ENCODE peak calls at places on chromosome 13, in five cellular contexts. C is progenitor cell of endocrine pancreas, U is activated B cell treated with CpG ODN at 0.5 μM for 24 hours, O is neural crest cell, P is bronchial epithelial cell. F is an unnamed sample.

GRCh38 chr13:110912651-110913051 is 2.2 kb downstream of the ANKRD10 start:
- DNase-seq in C (no peak), P (peak; percentile 54), U (no peak), O (no peak), F (no peak)

GRCh38 chr13:101942038-101942437 is 459.8 kb downstream of the FGF14 start:
- DNase-seq in U (no peak), O (peak; percentile 24), C (no peak), P (peak; percentile 54), F (no peak)

GRCh38 chr13:20525144-20525600 is 485 bp downstream of the CRYL1 start:
- DNase-seq in U (no peak), C (no peak), P (peak; percentile 4), O (no peak), F (no peak)

GRCh38 chr13:65971541-65971940 is 1258.6 kb downstream of the PCDH9 start:
- DNase-seq in C (no peak), P (no peak), O (no peak), U (no peak), F (no peak)

GRCh38 chr13:110882228-110882627 is 32.6 kb downstream of the ANKRD10 start:
- DNase-seq in O (no peak), P (no peak), C (no peak), U (no peak), F (no peak)

GRCh38 chr13:44267966-44268365 is 105.7 kb upstream of the SERP2 start:
- DNase-seq in O (no peak), P (peak; percentile 95), U (no peak), C (no peak), F (no peak)

GRCh38 chr13:50760751-50761150 is 82.7 kb downstream of the DLEU7 start:
- DNase-seq in C (no peak), U (no peak), P (no peak), O (no peak), F (no peak)

GRCh38 chr13:51761638-51762350 is 42.2 kb downstream of the DHRS12 start:
- DNase-seq in P (no peak), U (no peak), O (no peak), C (no peak), F (no peak)

GRCh38 chr13:64723735-64724134 is 2506.4 kb downstream of the PCDH9 start:
- DNase-seq in P (peak; percentile 90), U (no peak), O (no peak), C (no peak), F (no peak)

GRCh38 chr13:110305949-110306339 is 1.0 kb downstream of the COL4A1 start:
- DNase-seq in O (no peak), U (no peak), C (no peak), P (no peak), F (no peak)

GRCh38 chr13:31200636-31200970 is 828 bp downstream of the B3GLCT start:
- DNase-seq in O (peak; percentile 47), U (no peak), C (peak; percentile 53), P (no peak), F (peak; percentile 44)

GRCh38 chr13:113764793-113765190 is 5.8 kb downstream of the TMEM255B start:
- DNase-seq in P (no peak), O (no peak), C (no peak), U (no peak), F (no peak)

GRCh38 chr13:98576963-98577822 is at the start of gene STK24:
- DNase-seq in O (peak; percentile 59), U (peak; percentile 82), P (no peak), C (peak; percentile 68), F (peak; percentile 76)

GRCh38 chr13:28429685-28430290 is 65.1 kb downstream of the FLT1 start:
- DNase-seq in O (no peak), P (no peak), U (peak; percentile 19), C (no peak), F (no peak)

GRCh38 chr13:21022694-21023325 is 38.6 kb downstream of the LATS2 start:
- DNase-seq in U (no peak), O (no peak), C (no peak), P (no peak), F (no peak)

GRCh38 chr13:60869941-60870613 is 473.1 kb downstream of the TDRD3 start:
- DNase-seq in U (no peak), O (no peak), P (no peak), C (no peak), F (no peak)

GRCh38 chr13:99285432-99286182 is 21.6 kb downstream of the GPR183 start:
- DNase-seq in O (no peak), C (no peak), P (no peak), U (no peak), F (no peak)

GRCh38 chr13:114019367-114019766 is 45.5 kb upstream of the C13orf46 start:
- DNase-seq in C (no peak), P (no peak), U (no peak), O (no peak), F (no peak)

GRCh38 chr13:29111446-29111845 is 291.3 kb downstream of the MTUS2 start:
- DNase-seq in U (no peak), P (peak; percentile 23), O (no peak), C (no peak), F (no peak)

GRCh38 chr13:42378383-42378780 is 106.4 kb downstream of the AKAP11 start:
- DNase-seq in C (no peak), O (no peak), U (no peak), P (no peak), F (no peak)

GRCh38 chr13:79423801-79424642 is 18.0 kb upstream of the RBM26 start:
- DNase-seq in U (no peak), P (peak; percentile 56), C (no peak), O (no peak), F (no peak)

GRCh38 chr13:75855847-75856246 is 219.7 kb downstream of the LMO7 start:
- DNase-seq in U (no peak), P (peak; percentile 47), C (no peak), O (no peak), F (no peak)

GRCh38 chr13:104773775-104774174 is 1707.6 kb upstream of the SLC10A2 start:
- DNase-seq in U (no peak), C (no peak), O (no peak), P (peak; percentile 72), F (no peak)
- TF ChIP-seq CTCF in U (no peak), C (peak; percentile 61), O (peak; percentile 72), P (peak; percentile 64), F (peak; percentile 56)

DNA sequence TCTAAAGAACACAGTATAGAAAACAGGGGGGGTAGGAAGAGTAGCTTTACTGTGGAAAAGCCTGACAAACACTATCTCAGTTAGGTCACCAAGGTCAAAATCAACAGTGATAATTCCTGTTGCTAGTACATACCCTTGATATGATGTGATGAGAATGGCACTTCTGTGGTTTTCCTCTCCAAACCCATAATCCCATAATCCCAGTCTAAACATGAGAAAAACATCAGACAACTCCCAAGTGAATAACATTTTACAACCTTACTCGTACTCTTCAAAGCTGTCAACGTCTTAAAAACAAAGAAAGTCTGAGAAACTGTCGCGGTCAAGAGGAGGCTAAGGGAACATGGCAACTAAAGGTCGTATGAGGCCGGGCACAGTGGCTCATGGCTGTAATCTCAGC is 137.6 kb downstream of the FOXO1 start:
- DNase-seq in O (no peak), P (no peak), U (no peak), C (no peak), F (no peak)
- TF ChIP-seq CTCF in O (no peak), P (no peak), U (no peak), C (no peak), F (no peak)

DNA sequence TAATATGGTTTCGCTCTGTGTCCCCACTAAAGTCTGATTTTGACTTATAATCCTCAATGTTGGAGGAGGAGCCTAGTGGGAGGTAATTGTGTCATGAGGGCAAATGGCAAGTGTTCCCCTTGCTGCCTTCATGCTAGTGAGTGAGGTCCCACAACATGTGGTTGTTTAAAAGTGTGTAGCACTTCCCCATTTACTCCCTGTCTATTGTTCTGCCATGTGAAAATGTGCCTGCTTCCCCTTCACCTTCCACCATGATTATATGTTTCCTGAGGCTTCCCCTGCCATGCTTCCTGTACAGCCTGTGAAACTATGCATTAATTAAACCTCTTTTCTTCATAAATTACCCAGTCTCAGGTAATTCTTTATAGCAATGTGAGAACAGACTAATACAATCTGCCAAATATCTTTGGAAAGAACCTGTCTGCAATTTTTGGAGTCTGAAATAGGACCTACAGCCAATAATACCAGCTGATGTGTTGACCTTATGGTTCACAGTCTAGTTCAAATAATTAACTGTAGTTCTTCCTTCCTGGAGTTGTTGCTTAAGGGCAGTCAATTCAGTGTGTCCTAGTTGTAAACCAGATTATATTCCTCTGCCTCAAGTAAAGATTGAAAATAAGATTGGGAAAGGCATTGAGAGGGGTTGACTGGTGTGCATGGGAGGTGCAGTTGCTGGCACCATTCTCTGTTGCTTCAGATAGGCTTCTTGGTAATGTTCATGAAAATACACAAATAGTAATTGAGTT is 1442.9 kb downstream of the SLITRK1 start:
- DNase-seq in C (no peak), U (no peak), O (no peak), P (no peak), F (no peak)
- TF ChIP-seq CTCF in C (no peak), U (no peak), O (no peak), P (no peak), F (no peak)

GRCh38 chr13:77337159-77337558 is 10.3 kb upstream of the MYCBP2 start:
- DNase-seq in O (no peak), P (no peak), C (no peak), U (no peak), F (no peak)
- TF ChIP-seq CTCF in O (no peak), P (no peak), C (no peak), U (no peak), F (no peak)